ENCODE peak calls at places on chromosomes 3 and 15, in nine cellular contexts. One of them, this sample, is unnamed.

GRCh38 chr15:70892912-70893560 is 410 bp downstream of the LRRC49 start:
- DNase-seq in ovary: no peak
- DNase-seq in A549: peak
- DNase-seq in gastrocnemius medialis: no peak
- DNase-seq in transverse colon: peak
- DNase-seq in lower leg skin: no peak
- DNase-seq in heart left ventricle: peak
- DNase-seq in stomach: no peak
- DNase-seq in uterus: peak
- DNase-seq in this sample: peak

GRCh38 chr15:84824260-84824690 is 7.1 kb downstream of the ALPK3 start:
- DNase-seq in ovary: peak
- DNase-seq in A549: no peak
- DNase-seq in gastrocnemius medialis: peak
- DNase-seq in transverse colon: peak
- DNase-seq in lower leg skin: peak
- DNase-seq in heart left ventricle: peak
- DNase-seq in stomach: no peak
- DNase-seq in uterus: peak
- DNase-seq in this sample: no peak

GRCh38 chr15:72358532-72359180 is 17.2 kb downstream of the HEXA start:
- DNase-seq in ovary: no peak
- DNase-seq in A549: no peak
- DNase-seq in gastrocnemius medialis: peak
- DNase-seq in transverse colon: peak
- DNase-seq in lower leg skin: peak
- DNase-seq in heart left ventricle: peak
- DNase-seq in stomach: peak
- DNase-seq in uterus: peak
- DNase-seq in this sample: peak

GRCh38 chr15:72737723-72738122 is 45.8 kb downstream of the ADPGK start:
- DNase-seq in ovary: no peak
- DNase-seq in A549: no peak
- DNase-seq in gastrocnemius medialis: no peak
- DNase-seq in transverse colon: no peak
- DNase-seq in lower leg skin: no peak
- DNase-seq in heart left ventricle: no peak
- DNase-seq in stomach: no peak
- DNase-seq in uterus: no peak
- DNase-seq in this sample: no peak

GRCh38 chr3:51934139-51934850 is 7.4 kb downstream of the RRP9 start:
- DNase-seq in ovary: no peak
- DNase-seq in A549: no peak
- DNase-seq in gastrocnemius medialis: no peak
- DNase-seq in transverse colon: no peak
- DNase-seq in lower leg skin: no peak
- DNase-seq in heart left ventricle: no peak
- DNase-seq in stomach: peak
- DNase-seq in uterus: no peak
- DNase-seq in this sample: no peak

GRCh38 chr3:157418104-157418503 is 18.5 kb upstream of the PTX3 start:
- DNase-seq in ovary: no peak
- DNase-seq in A549: no peak
- DNase-seq in gastrocnemius medialis: no peak
- DNase-seq in transverse colon: no peak
- DNase-seq in lower leg skin: no peak
- DNase-seq in heart left ventricle: no peak
- DNase-seq in stomach: no peak
- DNase-seq in uterus: no peak
- DNase-seq in this sample: peak

GRCh38 chr3:172147113-172147818 is 107.9 kb downstream of the FNDC3B start:
- DNase-seq in ovary: no peak
- DNase-seq in A549: no peak
- DNase-seq in gastrocnemius medialis: no peak
- DNase-seq in transverse colon: no peak
- DNase-seq in lower leg skin: no peak
- DNase-seq in heart left ventricle: no peak
- DNase-seq in stomach: no peak
- DNase-seq in uterus: no peak
- DNase-seq in this sample: no peak

GRCh38 chr15:77461486-77461885 is 40.8 kb downstream of the HMG20A start:
- DNase-seq in ovary: no peak
- DNase-seq in A549: no peak
- DNase-seq in gastrocnemius medialis: no peak
- DNase-seq in transverse colon: no peak
- DNase-seq in lower leg skin: no peak
- DNase-seq in heart left ventricle: no peak
- DNase-seq in stomach: no peak
- DNase-seq in uterus: no peak
- DNase-seq in this sample: no peak

GRCh38 chr3:18411541-18411940 is 13.6 kb downstream of the SATB1 start:
- DNase-seq in ovary: no peak
- DNase-seq in A549: no peak
- DNase-seq in gastrocnemius medialis: no peak
- DNase-seq in transverse colon: no peak
- DNase-seq in lower leg skin: no peak
- DNase-seq in heart left ventricle: no peak
- DNase-seq in stomach: no peak
- DNase-seq in uterus: no peak
- DNase-seq in this sample: no peak

DNA sequence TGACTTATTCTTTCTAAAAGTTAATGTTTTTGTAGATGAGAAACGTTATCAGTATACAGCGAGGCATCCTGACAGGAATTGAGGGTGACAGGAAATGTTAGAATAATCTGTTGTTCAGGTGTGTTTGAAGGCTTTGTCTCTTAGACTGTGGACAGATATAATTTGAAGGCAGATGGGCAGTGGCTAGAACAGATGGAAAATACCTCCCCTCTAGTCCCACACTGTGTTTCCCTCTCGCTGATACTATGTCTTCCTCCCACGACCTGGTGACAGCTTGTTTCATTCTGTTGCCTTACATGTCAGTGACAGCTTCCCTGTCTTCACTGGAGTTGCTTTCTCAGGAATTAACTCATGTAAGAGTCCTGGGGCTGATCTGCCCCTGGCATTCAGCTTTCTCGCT is 125.3 kb downstream of the MYRIP start:
- DNase-seq in ovary: no peak
- DNase-seq in A549: no peak
- DNase-seq in gastrocnemius medialis: no peak
- DNase-seq in transverse colon: no peak
- DNase-seq in lower leg skin: no peak
- DNase-seq in heart left ventricle: no peak
- DNase-seq in stomach: no peak
- DNase-seq in uterus: no peak
- DNase-seq in this sample: peak
- H3K4me3 ChIP-seq in ovary: no peak
- H3K4me3 ChIP-seq in A549: no peak
- H3K4me3 ChIP-seq in gastrocnemius medialis: no peak
- H3K4me3 ChIP-seq in transverse colon: no peak
- H3K4me3 ChIP-seq in lower leg skin: no peak
- H3K4me3 ChIP-seq in heart left ventricle: no peak
- H3K4me3 ChIP-seq in stomach: no peak
- H3K4me3 ChIP-seq in uterus: no peak
- H3K4me3 ChIP-seq in this sample: no peak

DNA sequence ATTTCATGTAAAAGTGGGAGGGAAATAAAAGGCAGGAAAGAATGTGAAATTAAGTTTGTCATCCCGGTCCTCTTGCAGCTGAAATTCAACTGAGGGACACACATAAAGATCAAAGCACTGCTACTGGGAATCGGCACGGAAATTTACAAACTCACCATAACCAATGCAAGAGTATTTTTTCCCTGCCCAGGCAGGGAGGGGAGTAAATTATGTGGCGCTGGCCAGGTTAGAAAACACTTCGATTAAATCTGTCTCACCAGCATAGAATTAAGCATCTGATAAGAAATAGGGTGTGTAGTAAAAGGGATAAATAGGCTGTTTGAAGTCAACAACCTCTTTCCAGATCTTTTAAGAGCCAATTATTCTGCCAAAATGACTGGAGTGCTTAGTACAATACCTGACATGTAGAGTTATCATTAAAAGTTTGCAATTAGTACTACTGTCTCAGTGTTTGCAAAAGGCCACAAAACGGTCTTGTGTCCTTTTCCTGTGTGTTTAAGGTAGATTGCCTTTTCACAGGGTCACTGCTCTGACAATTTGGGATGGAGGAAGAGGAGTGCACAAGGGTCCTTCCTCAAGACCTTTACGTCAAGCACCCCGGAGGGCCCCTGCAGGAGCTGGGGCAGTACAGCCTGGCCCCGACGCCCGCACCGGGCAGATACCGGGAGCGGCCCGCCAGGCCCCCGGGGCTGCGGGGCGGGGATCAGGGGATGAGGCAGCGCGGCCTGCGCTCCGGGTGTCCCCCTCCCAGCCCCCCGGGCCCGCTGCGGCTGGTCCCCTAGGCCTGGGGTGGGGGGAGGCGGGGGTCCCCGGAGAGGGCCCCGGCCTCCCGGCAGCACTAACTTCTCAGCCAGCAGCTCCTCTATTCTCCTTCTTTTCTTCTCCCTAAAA is 651 bp downstream of the UBA3 start:
- DNase-seq in ovary: peak
- DNase-seq in A549: no peak
- DNase-seq in gastrocnemius medialis: no peak
- DNase-seq in transverse colon: no peak
- DNase-seq in lower leg skin: no peak
- DNase-seq in heart left ventricle: no peak
- DNase-seq in stomach: no peak
- DNase-seq in uterus: no peak
- DNase-seq in this sample: peak
- TF ChIP-seq POLR2A in ovary: no peak
- TF ChIP-seq POLR2A in A549: no peak
- TF ChIP-seq POLR2A in gastrocnemius medialis: no peak
- TF ChIP-seq POLR2A in transverse colon: no peak
- TF ChIP-seq POLR2A in lower leg skin: no peak
- TF ChIP-seq POLR2A in heart left ventricle: no peak
- TF ChIP-seq POLR2A in stomach: no peak
- TF ChIP-seq POLR2A in uterus: no peak
- TF ChIP-seq POLR2A in this sample: no peak

DNA sequence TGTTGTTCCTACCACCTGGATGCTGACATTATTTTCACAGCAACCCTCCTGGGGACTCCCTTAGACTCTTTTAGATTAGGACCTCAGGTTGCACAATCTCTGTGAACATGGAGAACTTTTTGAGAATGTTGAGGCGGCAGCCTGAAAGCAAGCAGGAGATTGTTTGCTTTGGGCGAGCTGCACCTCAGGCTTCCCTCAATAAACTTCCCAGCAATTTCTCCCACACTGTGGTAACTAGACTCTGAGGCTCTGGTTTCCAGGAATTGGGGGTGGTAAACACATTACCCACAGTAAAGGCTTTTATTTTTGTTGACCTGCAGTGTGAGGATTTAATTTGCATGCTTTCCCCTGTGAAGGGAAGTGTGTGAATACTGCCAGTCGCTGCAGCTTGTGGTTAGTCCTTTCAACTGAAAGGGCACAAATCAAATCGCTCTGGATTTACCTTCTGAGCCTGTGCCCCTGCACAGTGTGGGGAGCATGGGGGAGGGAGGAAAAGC is 35.2 kb upstream of the SIAH2 start:
- DNase-seq in ovary: no peak
- DNase-seq in A549: peak
- DNase-seq in gastrocnemius medialis: no peak
- DNase-seq in transverse colon: peak
- DNase-seq in lower leg skin: no peak
- DNase-seq in heart left ventricle: no peak
- DNase-seq in stomach: peak
- DNase-seq in uterus: no peak
- DNase-seq in this sample: no peak
- H3K4me3 ChIP-seq in ovary: no peak
- H3K4me3 ChIP-seq in A549: no peak
- H3K4me3 ChIP-seq in gastrocnemius medialis: no peak
- H3K4me3 ChIP-seq in transverse colon: no peak
- H3K4me3 ChIP-seq in lower leg skin: no peak
- H3K4me3 ChIP-seq in heart left ventricle: no peak
- H3K4me3 ChIP-seq in stomach: no peak
- H3K4me3 ChIP-seq in uterus: no peak
- H3K4me3 ChIP-seq in this sample: no peak

GRCh38 chr15:63503739-63504246 is 600 bp upstream of the USP3 start:
- DNase-seq in ovary: peak
- DNase-seq in A549: peak
- DNase-seq in gastrocnemius medialis: peak
- DNase-seq in transverse colon: peak
- DNase-seq in lower leg skin: no peak
- DNase-seq in heart left ventricle: no peak
- DNase-seq in stomach: peak
- DNase-seq in uterus: peak
- DNase-seq in this sample: peak

GRCh38 chr15:63505842-63506222 is 1.4 kb downstream of the USP3 start:
- DNase-seq in ovary: no peak
- DNase-seq in A549: no peak
- DNase-seq in gastrocnemius medialis: no peak
- DNase-seq in transverse colon: no peak
- DNase-seq in lower leg skin: no peak
- DNase-seq in heart left ventricle: no peak
- DNase-seq in stomach: no peak
- DNase-seq in uterus: no peak
- DNase-seq in this sample: no peak

GRCh38 chr15:63504979-63505841 is 817 bp downstream of the USP3 start:
- DNase-seq in ovary: peak
- DNase-seq in A549: peak
- DNase-seq in gastrocnemius medialis: peak
- DNase-seq in transverse colon: peak
- DNase-seq in lower leg skin: no peak
- DNase-seq in heart left ventricle: peak
- DNase-seq in stomach: peak
- DNase-seq in uterus: peak
- DNase-seq in this sample: peak

GRCh38 chr15:63502843-63503738 is 1.3 kb upstream of the USP3 start:
- DNase-seq in ovary: peak
- DNase-seq in A549: peak
- DNase-seq in gastrocnemius medialis: peak
- DNase-seq in transverse colon: peak
- DNase-seq in lower leg skin: peak
- DNase-seq in heart left ventricle: peak
- DNase-seq in stomach: peak
- DNase-seq in uterus: peak
- DNase-seq in this sample: peak

DNA sequence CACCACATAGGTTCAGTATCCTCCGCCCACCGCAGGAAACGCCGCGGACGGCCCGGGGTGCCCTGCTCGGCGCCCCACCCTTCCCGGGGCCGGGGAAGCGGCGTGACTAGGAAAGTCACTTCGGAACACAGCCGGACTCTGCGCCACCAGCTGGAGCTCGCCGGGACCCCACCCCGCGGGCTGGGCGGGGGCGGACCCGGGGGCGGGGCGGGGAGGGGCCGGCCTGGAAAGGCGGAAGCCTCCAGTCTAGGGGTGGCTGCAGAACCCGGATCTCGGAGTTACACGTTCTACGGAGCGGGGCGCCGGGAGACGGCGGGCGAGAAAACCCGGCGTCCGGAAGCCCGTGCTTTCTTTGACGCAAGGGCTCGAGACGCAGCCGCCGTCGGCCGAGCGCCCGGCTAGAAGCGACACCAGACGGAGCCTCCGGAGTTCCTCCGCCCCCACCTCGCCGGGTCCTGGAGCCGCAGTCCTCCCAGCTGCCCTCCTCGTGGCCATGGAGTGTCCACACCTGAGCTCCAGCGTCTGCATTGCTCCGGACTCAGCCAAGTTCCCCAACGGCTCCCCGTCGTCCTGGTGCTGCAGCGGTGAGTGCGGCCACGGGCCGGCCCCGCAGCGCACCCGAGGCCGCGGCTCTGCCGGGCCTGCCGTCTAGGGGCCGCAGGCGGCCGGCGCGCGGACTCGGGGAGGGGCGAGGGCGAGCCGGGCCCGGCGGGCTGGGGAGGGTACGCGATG is at the start of gene USP3:
- DNase-seq in ovary: peak
- DNase-seq in A549: peak
- DNase-seq in gastrocnemius medialis: peak
- DNase-seq in transverse colon: peak
- DNase-seq in lower leg skin: peak
- DNase-seq in heart left ventricle: peak
- DNase-seq in stomach: peak
- DNase-seq in uterus: peak
- DNase-seq in this sample: peak
- TF ChIP-seq POLR2A in ovary: peak
- TF ChIP-seq POLR2A in A549: peak
- TF ChIP-seq POLR2A in gastrocnemius medialis: peak
- TF ChIP-seq POLR2A in transverse colon: peak
- TF ChIP-seq POLR2A in lower leg skin: no peak
- TF ChIP-seq POLR2A in heart left ventricle: peak
- TF ChIP-seq POLR2A in stomach: peak
- TF ChIP-seq POLR2A in uterus: peak
- TF ChIP-seq POLR2A in this sample: peak